ENCODE peak calls at places on chromosomes 5 and 9, in six cellular contexts. K is cardiac fibroblast; B is lower leg skin; D is mucosa of descending colon; L is CD8-positive, alpha-beta T cell; U is foreskin fibroblast. R is an unnamed sample.

GRCh38 chr5:77437194-77437593 is 54.9 kb downstream of the WDR41 start:
- DNase-seq in B (no peak), U (no peak), D (no peak), K (no peak), L (no peak), R (no peak)

GRCh38 chr5:149596712-149597111 is 15.4 kb downstream of the ARHGEF37 start:
- DNase-seq in B (no peak), D (no peak), K (no peak), U (no peak), L (no peak), R (no peak)

GRCh38 chr5:61768692-61769281 is 436.7 kb downstream of the ZSWIM6 start:
- DNase-seq in B (no peak), K (no peak), U (no peak), L (no peak), D (no peak), R (no peak)

GRCh38 chr9:99140685-99141314 is 35.9 kb downstream of the TGFBR1 start:
- DNase-seq in U (peak), B (no peak), K (peak), D (no peak), L (peak), R (peak)

GRCh38 chr9:108665856-108666784 is 189.7 kb downstream of the ACTL7B start:
- DNase-seq in B (peak), L (no peak), D (no peak), U (peak), K (no peak), R (no peak)

GRCh38 chr5:134545070-134545868 is 19.8 kb downstream of the JADE2 start:
- DNase-seq in D (peak), K (peak), B (peak), L (peak), U (no peak), R (no peak)

GRCh38 chr9:112232233-112232632 is 57.1 kb upstream of the SUSD1 start:
- DNase-seq in L (no peak), D (no peak), K (no peak), B (no peak), U (no peak), R (no peak)

GRCh38 chr9:136172412-136173079 is 32.4 kb downstream of the LHX3 start:
- DNase-seq in B (no peak), D (no peak), L (no peak), K (no peak), U (no peak), R (no peak)

GRCh38 chr9:110455860-110456259 is 118.2 kb upstream of the TXNDC8 start:
- DNase-seq in D (no peak), B (no peak), L (no peak), K (no peak), U (no peak), R (no peak)

GRCh38 chr9:125431741-125432271 is 170.2 kb downstream of the GAPVD1 start:
- DNase-seq in B (peak), D (no peak), L (no peak), U (no peak), K (no peak), R (no peak)

GRCh38 chr9:110131499-110131898 is 76.5 kb downstream of the C9orf152 start:
- DNase-seq in K (no peak), U (no peak), L (no peak), B (no peak), D (no peak), R (no peak)

GRCh38 chr5:6183391-6184390 is 194.7 kb downstream of the MED10 start:
- DNase-seq in K (no peak), D (no peak), L (no peak), B (peak), U (no peak), R (no peak)

GRCh38 chr9:93010696-93011095 is 47.8 kb upstream of the SUSD3 start:
- DNase-seq in U (no peak), B (peak), K (no peak), D (no peak), L (no peak), R (no peak)

GRCh38 chr5:35247645-35248034 is 17.4 kb upstream of the PRLR start:
- DNase-seq in D (no peak), K (peak), B (no peak), L (no peak), U (no peak), R (no peak)

GRCh38 chr9:34143116-34143515 is 16.6 kb upstream of the DCAF12 start:
- DNase-seq in K (no peak), U (no peak), B (no peak), L (no peak), D (no peak), R (no peak)

GRCh38 chr5:109567374-109568044 is 122.2 kb upstream of the MAN2A1 start:
- DNase-seq in U (no peak), D (no peak), B (no peak), K (peak), L (no peak), R (no peak)

GRCh38 chr5:127938746-127939145 is 144.8 kb upstream of the SLC12A2 start:
- DNase-seq in B (no peak), U (no peak), D (no peak), K (no peak), L (no peak), R (no peak)

GRCh38 chr9:131274674-131275331 is 1.5 kb downstream of the FAM78A start:
- DNase-seq in K (no peak), U (no peak), L (peak), B (no peak), D (peak), R (no peak)

GRCh38 chr9:131275332-131276106 is 791 bp downstream of the FAM78A start:
- DNase-seq in L (peak), K (no peak), U (no peak), B (no peak), D (no peak), R (no peak)

GRCh38 chr9:131272212-131272611 is 4.1 kb downstream of the FAM78A start:
- DNase-seq in U (no peak), K (no peak), B (no peak), L (no peak), D (no peak), R (no peak)

GRCh38 chr9:131273146-131273545 is 3.2 kb downstream of the FAM78A start:
- DNase-seq in D (no peak), U (no peak), B (no peak), K (no peak), L (no peak), R (no peak)

GRCh38 chr9:131273791-131274673 is 2.3 kb downstream of the FAM78A start:
- DNase-seq in L (no peak), U (no peak), B (no peak), K (no peak), D (no peak), R (no peak)
- H3K4me3 ChIP-seq in L (peak), U (no peak), B (peak), K (no peak), D (no peak), R (peak)

GRCh38 chr5:3456121-3456681 is 139.4 kb upstream of the IRX1 start:
- DNase-seq in D (no peak), K (no peak), B (no peak), U (no peak), L (no peak), R (no peak)
- H3K4me3 ChIP-seq in D (no peak), K (no peak), B (no peak), U (no peak), L (no peak), R (no peak)

GRCh38 chr5:131986161-131986912 is 25.1 kb downstream of the ACSL6 start:
- DNase-seq in L (no peak), K (no peak), U (peak), B (no peak), D (no peak), R (no peak)
- H3K4me3 ChIP-seq in L (no peak), K (no peak), U (no peak), B (no peak), D (no peak), R (no peak)

DNA sequence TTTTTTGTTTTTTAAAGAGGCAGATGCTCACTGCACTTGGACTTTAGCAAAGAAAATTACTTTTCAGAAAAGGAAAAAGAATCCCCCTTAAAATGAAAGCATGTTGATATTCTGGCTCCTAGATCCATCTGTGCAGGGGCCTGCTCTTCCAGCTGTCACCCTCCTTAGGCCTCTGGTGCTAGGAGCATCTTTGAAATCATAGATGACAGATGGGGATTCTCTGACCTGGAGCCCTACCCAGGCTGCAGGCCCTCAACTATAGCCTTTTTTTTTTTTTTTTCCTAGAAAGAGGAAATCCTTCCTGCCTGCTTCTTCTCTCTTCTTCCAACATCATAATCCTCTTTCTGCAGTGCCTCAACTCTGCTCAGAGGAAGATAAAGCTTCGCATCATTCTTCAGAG is 16.3 kb upstream of the DCP2 start:
- DNase-seq in D (no peak), L (no peak), U (no peak), B (no peak), K (no peak), R (no peak)
- H3K4me3 ChIP-seq in D (no peak), L (no peak), U (no peak), B (no peak), K (no peak), R (no peak)

GRCh38 chr5:88419931-88420330 is 151.3 kb upstream of the TMEM161B start:
- DNase-seq in D (no peak), K (no peak), B (no peak), U (no peak), L (no peak), R (no peak)

GRCh38 chr5:88428633-88429032 is 160.0 kb upstream of the TMEM161B start:
- DNase-seq in K (no peak), D (no peak), L (no peak), U (no peak), B (no peak), R (no peak)

DNA sequence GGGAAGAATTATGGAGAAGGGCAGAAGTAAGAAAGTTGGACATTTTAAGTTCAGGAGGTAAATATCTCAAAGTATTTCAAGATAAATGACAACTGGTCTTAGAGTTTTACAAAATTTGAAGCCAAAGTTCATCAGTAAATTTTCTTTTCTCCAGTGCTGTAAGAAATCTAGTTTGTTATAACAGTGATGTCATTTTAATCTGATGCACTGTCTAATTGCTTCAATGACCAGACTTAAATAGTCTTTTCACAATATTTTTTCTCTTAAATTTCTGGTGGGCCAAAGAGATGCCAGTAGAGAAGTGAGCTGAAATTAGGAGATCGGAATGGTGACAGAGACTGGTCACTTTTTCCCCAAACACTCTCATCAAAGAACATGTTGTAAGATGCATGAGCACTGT is 156.5 kb upstream of the TMEM161B start:
- DNase-seq in K (no peak), B (no peak), D (no peak), L (no peak), U (no peak), R (no peak)
- H3K4me3 ChIP-seq in K (no peak), B (no peak), D (no peak), L (no peak), U (no peak), R (no peak)

DNA sequence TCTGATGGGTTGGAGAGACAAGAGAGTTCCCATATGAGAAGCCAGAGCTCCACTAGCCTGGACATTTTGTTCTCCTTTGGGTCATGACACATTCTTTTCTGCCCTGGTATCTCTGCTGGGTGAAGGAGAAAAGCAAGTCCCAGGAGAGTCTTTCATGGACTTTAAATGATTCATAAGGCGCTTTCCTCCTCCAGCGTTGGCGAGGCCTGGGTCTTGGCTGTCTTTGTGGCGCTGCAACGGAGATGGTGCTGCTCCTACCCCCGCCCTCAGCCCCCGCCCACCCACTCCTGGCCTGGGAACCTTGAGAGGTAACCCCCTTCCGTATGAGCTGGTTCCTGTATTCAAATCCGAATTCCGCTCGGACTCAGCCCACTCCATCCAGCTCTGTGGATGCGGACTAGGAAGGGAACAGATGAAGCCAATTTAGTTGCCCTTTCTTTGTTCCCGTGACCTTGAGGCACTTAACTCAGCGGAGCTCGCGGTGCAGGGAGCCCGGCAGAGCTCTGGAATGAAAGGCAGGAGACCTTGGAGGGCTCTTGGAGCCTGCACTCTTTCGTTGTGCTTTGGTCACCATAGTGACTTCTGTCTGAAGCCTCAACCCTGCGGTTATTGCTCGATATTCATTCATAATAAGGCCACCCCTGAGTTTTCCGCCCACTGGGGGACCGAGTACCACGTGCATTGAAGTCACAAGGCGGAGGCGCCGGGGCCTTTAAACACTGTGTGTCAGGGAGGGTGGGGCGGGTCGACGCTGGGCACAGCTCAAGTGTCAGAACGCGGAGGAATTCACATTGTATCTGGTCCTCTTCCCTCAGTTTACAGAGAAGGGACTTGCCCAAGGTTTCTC is 14.0 kb upstream of the PWWP2A start:
- DNase-seq in B (no peak), L (no peak), D (peak), K (peak), U (peak), R (no peak)
- H3K4me3 ChIP-seq in B (no peak), L (no peak), D (no peak), K (no peak), U (no peak), R (no peak)

GRCh38 chr9:127535834-127536233 is 76.2 kb upstream of the STXBP1 start:
- DNase-seq in B (no peak), U (no peak), K (no peak), D (peak), L (no peak), R (no peak)

GRCh38 chr9:127536499-127536898 is 75.6 kb upstream of the STXBP1 start:
- DNase-seq in K (no peak), B (no peak), L (no peak), D (peak), U (no peak), R (no peak)

GRCh38 chr9:127534250-127534649 is 77.8 kb upstream of the STXBP1 start:
- DNase-seq in K (no peak), B (no peak), D (no peak), L (no peak), U (no peak), R (no peak)

GRCh38 chr9:127535396-127535795 is 76.7 kb upstream of the STXBP1 start:
- DNase-seq in K (no peak), B (no peak), D (no peak), L (no peak), U (no peak), R (no peak)

GRCh38 chr9:127534931-127535330 is 77.1 kb upstream of the STXBP1 start:
- DNase-seq in U (no peak), B (no peak), L (no peak), K (no peak), D (no peak), R (no peak)
- H3K4me3 ChIP-seq in U (no peak), B (no peak), L (no peak), K (no peak), D (no peak), R (no peak)

GRCh38 chr9:88077071-88077617 is 61.1 kb downstream of the SPATA31C2 start:
- DNase-seq in B (no peak), D (no peak), L (no peak), K (no peak), U (no peak), R (no peak)
- H3K4me3 ChIP-seq in B (no peak), D (no peak), L (no peak), K (peak), U (peak), R (peak)

DNA sequence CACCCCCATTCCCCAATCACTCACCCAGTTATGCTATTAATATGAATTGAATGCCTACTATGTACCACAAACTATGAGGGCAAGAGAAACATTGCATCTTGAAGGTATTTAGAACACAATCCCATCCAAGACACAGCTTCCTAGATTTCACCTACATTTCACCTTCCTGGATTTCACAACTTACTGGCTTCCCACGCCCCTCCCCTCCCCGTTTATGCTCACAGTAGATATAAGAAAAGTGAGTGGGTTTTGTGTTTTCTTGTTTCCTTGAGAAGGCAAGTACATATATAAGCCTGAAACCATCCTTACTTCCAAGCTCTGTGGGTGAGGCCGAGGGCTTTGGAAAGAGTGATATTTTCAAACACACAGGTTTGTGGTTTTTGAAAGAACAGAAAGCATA is 465.0 kb downstream of the BNC2 start:
- DNase-seq in L (no peak), U (no peak), B (no peak), D (no peak), K (no peak), R (no peak)
- H3K4me3 ChIP-seq in L (no peak), U (no peak), B (no peak), D (no peak), K (no peak), R (no peak)